ENCODE peak calls at places on chromosomes 16 and 17, in seven cellular contexts. U is A172, I is heart left ventricle, V is GM20000, Z is T-cell, R is NCI-H446, N is activated B cell treated with CpG ODN at 0.5 μM for 24 hours. H is an unnamed sample.

GRCh38 chr16:57634171-57634570 is 5.7 kb downstream of the ADGRG1 start:
- DNase-seq in U (peak), I (no peak), V (no peak), Z (no peak), R (no peak), N (no peak), H (no peak)

GRCh38 chr16:22296225-22297113 is 740 bp upstream of the POLR3E start:
- DNase-seq in U (peak), I (no peak), V (no peak), Z (no peak), R (no peak), N (no peak), H (peak)

GRCh38 chr17:46063239-46063638 is 64.2 kb downstream of the STH start:
- DNase-seq in U (peak), I (no peak), V (no peak), Z (no peak), R (peak), N (no peak), H (no peak)

GRCh38 chr16:3058173-3059030 is 7.0 kb upstream of the IL32 start:
- DNase-seq in U (peak), I (peak), V (peak), Z (peak), R (no peak), N (no peak), H (peak)

GRCh38 chr16:73382921-73383594 is 335.1 kb upstream of the ZFHX3 start:
- DNase-seq in U (no peak), I (no peak), V (no peak), Z (no peak), R (no peak), N (no peak), H (no peak)

GRCh38 chr16:17358846-17359245 is 111.9 kb downstream of the XYLT1 start:
- DNase-seq in U (no peak), I (no peak), V (no peak), Z (no peak), R (no peak), N (no peak), H (no peak)

GRCh38 chr16:67663151-67663876 is 2.6 kb downstream of the PARD6A start:
- DNase-seq in U (no peak), I (no peak), V (no peak), Z (no peak), R (no peak), N (no peak), H (no peak)

GRCh38 chr17:14211778-14212177 is 24.9 kb downstream of the CDRT15 start:
- DNase-seq in U (no peak), I (no peak), V (peak), Z (peak), R (no peak), N (peak), H (no peak)

GRCh38 chr16:49353650-49354049 is 20.0 kb upstream of the C16orf78 start:
- DNase-seq in U (no peak), I (no peak), V (no peak), Z (no peak), R (no peak), N (no peak), H (no peak)

GRCh38 chr16:3983081-3983520 is 102.6 kb upstream of the CREBBP start:
- DNase-seq in U (peak), I (peak), V (peak), Z (peak), R (no peak), N (no peak), H (peak)

GRCh38 chr17:45132569-45133463 is 501 bp upstream of the PLCD3 start:
- DNase-seq in U (peak), I (peak), V (peak), Z (peak), R (no peak), N (peak), H (peak)

GRCh38 chr17:46928472-46929261 is 5.7 kb downstream of the GOSR2 start:
- DNase-seq in U (no peak), I (no peak), V (no peak), Z (no peak), R (no peak), N (no peak), H (no peak)

GRCh38 chr17:59853168-59853918 is 39.4 kb downstream of the TUBD1 start:
- DNase-seq in U (peak), I (no peak), V (peak), Z (peak), R (no peak), N (no peak), H (peak)

GRCh38 chr16:50368410-50369132 is at the start of gene BRD7:
- DNase-seq in U (peak), I (peak), V (peak), Z (peak), R (no peak), N (peak), H (peak)

GRCh38 chr17:48002920-48003685 is 32.2 kb downstream of the CDK5RAP3 start:
- DNase-seq in U (peak), I (no peak), V (no peak), Z (no peak), R (peak), N (no peak), H (peak)

GRCh38 chr17:54899721-54900456 is 763 bp upstream of the TOM1L1 start:
- DNase-seq in U (no peak), I (peak), V (no peak), Z (no peak), R (no peak), N (no peak), H (peak)

GRCh38 chr16:62585041-62585545 is 548.9 kb upstream of the CDH8 start:
- DNase-seq in U (no peak), I (no peak), V (no peak), Z (no peak), R (no peak), N (no peak), H (no peak)

GRCh38 chr17:10976401-10976800 is 138.5 kb upstream of the PIRT start:
- DNase-seq in U (no peak), I (no peak), V (no peak), Z (no peak), R (no peak), N (no peak), H (no peak)

GRCh38 chr16:85557083-85557975 is 55.8 kb upstream of the GSE1 start:
- DNase-seq in U (peak), I (no peak), V (peak), Z (peak), R (no peak), N (peak), H (peak)

H was measured in NCI-H146.